ENCODE peak calls at places on chromosomes 16 and 17, in five cellular contexts. J is IMR-90, M is mesenchymal stem cell, R is mesendoderm, S is H1. O is an unnamed sample.
A peak's percentile ranks its signal among the peaks of the same experiment; 100 is the strongest.

GRCh38 chr17:2798679-2799078 is 2.4 kb downstream of the RAP1GAP2 start:
- DNase-seq in J (no peak), M (no peak), R (peak; percentile 62), S (peak; percentile 86), O (no peak)

GRCh38 chr17:56230660-56231059 is 77.4 kb downstream of the ANKFN1 start:
- DNase-seq in J (no peak), M (no peak), R (no peak), S (no peak), O (no peak)

GRCh38 chr16:68732068-68732680 is 4.9 kb upstream of the CDH1 start:
- DNase-seq in J (no peak), M (no peak), R (peak; percentile 88), S (peak; percentile 63), O (no peak)

GRCh38 chr16:82993415-82993814 is 366.6 kb downstream of the CDH13 start:
- DNase-seq in J (no peak), M (no peak), R (no peak), S (no peak), O (no peak)

GRCh38 chr16:85258616-85259015 is 146.3 kb upstream of the CIBAR2 start:
- DNase-seq in J (no peak), M (no peak), R (no peak), S (no peak), O (no peak)

GRCh38 chr16:72783716-72784320 is 264.1 kb downstream of the ZFHX3 start:
- DNase-seq in J (peak; percentile 68), M (peak; percentile 50), R (no peak), S (no peak), O (no peak)

GRCh38 chr17:56292010-56292409 is 138.7 kb downstream of the ANKFN1 start:
- DNase-seq in J (peak; percentile 77), M (no peak), R (no peak), S (no peak), O (no peak)

GRCh38 chr16:2926660-2927646 is 15.2 kb downstream of the FLYWCH1 start:
- DNase-seq in J (peak; percentile 80), M (peak; percentile 87), R (peak; percentile 93), S (peak; percentile 93), O (peak; percentile 87)

GRCh38 chr17:66415366-66416206 is 113.2 kb downstream of the PRKCA start:
- DNase-seq in J (no peak), M (no peak), R (no peak), S (no peak), O (no peak)

GRCh38 chr17:66414528-66415175 is 112.2 kb downstream of the PRKCA start:
- DNase-seq in J (no peak), M (no peak), R (no peak), S (no peak), O (no peak)

GRCh38 chr17:66411498-66411897 is 109.1 kb downstream of the PRKCA start:
- DNase-seq in J (no peak), M (no peak), R (no peak), S (no peak), O (no peak)

GRCh38 chr17:66412857-66413563 is 110.6 kb downstream of the PRKCA start:
- DNase-seq in J (no peak), M (no peak), R (no peak), S (no peak), O (no peak)

DNA sequence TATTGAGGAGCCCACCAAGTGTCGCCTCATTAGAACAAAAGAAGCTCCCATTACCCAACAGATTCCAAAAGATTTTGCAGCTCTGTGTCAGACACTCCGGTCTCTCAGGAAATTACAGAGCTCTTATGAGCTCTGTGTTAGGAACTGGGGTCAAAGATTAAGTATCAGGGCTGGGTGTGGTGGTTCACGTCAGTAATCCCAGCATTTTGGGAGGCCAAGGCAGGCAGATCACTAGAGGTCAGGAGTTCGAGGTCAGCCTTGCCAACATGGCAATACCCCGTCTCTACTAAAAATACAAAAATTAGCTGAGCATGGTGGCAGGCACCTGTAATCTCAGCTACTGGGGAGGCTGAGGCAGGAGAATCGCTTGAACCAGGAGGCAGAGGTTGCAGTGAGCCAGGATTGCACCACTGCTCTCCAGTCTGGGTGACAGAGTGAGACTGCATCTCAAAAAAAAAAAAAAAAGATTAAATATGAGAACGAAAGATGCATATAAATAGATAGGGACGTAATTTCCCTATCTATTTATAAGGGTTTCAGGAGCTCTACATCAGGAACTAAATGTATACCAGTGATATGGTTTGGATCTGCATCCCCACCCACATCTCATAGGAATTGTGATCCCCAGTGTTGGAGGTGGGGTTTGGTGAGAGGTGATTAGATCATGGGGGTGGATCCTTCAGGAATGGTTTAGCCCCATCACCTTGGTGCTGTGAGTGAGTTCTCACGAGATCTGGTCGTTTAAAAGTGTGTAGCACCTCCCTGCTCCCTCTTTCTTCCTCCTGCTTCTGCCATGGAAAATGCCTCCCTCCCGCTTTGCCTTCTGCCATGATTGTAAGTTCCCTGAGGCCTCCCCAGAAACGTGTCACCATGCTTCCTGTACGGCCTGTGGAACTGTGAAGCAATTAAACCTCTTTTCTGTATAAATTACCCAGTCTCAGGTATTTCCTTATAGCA is 111.4 kb downstream of the PRKCA start:
- DNase-seq in J (no peak), M (no peak), R (no peak), S (no peak), O (no peak)
- H3K4me1 ChIP-seq in J (peaks cover 2% of the 10 kb centered on the region), M (peaks cover 9% of the 10 kb centered on the region), R (no peaks in the 10 kb centered on the region), S (peaks cover 3% of the 10 kb centered on the region), O (peaks cover 4% of the 10 kb centered on the region)

DNA sequence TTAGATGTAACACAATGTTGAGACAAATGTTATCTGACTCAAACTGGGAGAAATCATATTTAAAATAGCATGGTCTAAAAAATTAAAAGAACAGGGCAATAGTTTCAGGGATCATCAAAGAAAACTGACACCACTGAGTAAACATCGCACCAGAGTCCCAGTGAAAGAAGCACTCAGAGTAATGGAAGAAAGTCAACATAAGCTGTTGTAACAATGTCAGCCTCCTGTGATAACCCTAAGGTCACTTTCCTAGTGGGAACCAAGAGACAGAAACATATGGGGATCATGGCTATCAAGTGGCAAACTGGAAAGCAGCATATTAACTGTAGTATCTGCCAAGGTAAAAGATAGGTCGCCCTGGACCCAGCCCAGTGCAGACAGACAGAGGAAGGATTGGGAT is 160.8 kb downstream of the CA10 start:
- DNase-seq in J (no peak), M (no peak), R (no peak), S (no peak), O (no peak)
- H3K4me3 ChIP-seq in J (no peak overlapping the region), M (no peak overlapping the region), R (no peak overlapping the region), S (no peak overlapping the region), O (no peak overlapping the region)

GRCh38 chr16:81238296-81239011 is at the start of gene BCO1:
- DNase-seq in J (peak; percentile 66), M (peak; percentile 82), R (peak; percentile 54), S (no peak), O (peak; percentile 71)
- H2BK15ac ChIP-seq in J (no peak within 1 kb of the TSS), M (no peak within 1 kb of the TSS), R (no peak within 1 kb of the TSS), S (no peak within 1 kb of the TSS), O (no peak within 1 kb of the TSS)

GRCh38 chr17:32345953-32346600 is 3.9 kb upstream of the ZNF207 start:
- DNase-seq in J (no peak), M (no peak), R (peak; percentile 44), S (no peak), O (no peak)
- H3K4me1 ChIP-seq in J (peaks cover 2% of the 10 kb centered on the region), M (peaks cover 13% of the 10 kb centered on the region), R (peaks cover 2% of the 10 kb centered on the region), S (no peaks in the 10 kb centered on the region), O (peaks cover 6% of the 10 kb centered on the region)

GRCh38 chr17:4740025-4740351 is 260 bp upstream of the CXCL16 start:
- DNase-seq in J (no peak), M (no peak), R (no peak), S (peak; percentile 57), O (no peak)
- H3K4me3 ChIP-seq in J (peak overlapping the region; percentile 90), M (peak overlapping the region; percentile 64), R (no peak overlapping the region), S (peak overlapping the region; percentile 65), O (peak overlapping the region; percentile 46)

DNA sequence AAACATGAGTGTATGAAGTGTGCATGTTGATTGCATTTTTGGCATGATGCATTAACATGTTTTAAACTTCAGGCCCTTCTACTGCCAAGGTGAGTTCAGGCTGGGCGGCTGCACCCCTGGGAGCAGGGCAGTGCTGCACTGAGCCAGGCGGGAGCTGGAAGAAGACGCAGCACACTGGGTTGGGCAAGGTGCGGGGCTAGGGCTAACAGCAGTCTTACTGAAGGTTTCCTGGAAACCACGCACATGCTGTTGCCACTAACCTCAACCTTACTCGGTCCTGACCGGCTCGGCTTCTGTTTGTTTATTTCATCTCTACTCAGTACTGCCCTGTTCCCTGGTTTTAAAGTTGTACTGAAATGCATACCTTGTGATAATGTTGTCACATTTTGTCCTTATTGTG is 61.0 kb downstream of the MAP2K4 start:
- DNase-seq in J (no peak), M (peak; percentile 21), R (no peak), S (no peak), O (no peak)
- H2BK15ac ChIP-seq in J (no peak overlapping the region), M (no peak overlapping the region), R (no peak overlapping the region), S (no peak overlapping the region), O (no peak overlapping the region)

GRCh38 chr17:3925684-3926537 is 9.6 kb upstream of the P2RX1 start:
- DNase-seq in J (no peak), M (no peak), R (no peak), S (no peak), O (no peak)

GRCh38 chr17:3924421-3925350 is 8.4 kb upstream of the P2RX1 start:
- DNase-seq in J (no peak), M (peak; percentile 65), R (no peak), S (no peak), O (no peak)

GRCh38 chr17:3921853-3922319 is 5.6 kb upstream of the P2RX1 start:
- DNase-seq in J (no peak), M (no peak), R (no peak), S (no peak), O (no peak)

GRCh38 chr17:3922765-3923164 is 6.5 kb upstream of the P2RX1 start:
- DNase-seq in J (no peak), M (no peak), R (no peak), S (no peak), O (no peak)

GRCh38 chr17:3923466-3924190 is 7.4 kb upstream of the P2RX1 start:
- DNase-seq in J (no peak), M (no peak), R (no peak), S (no peak), O (no peak)
- H3K4me1 ChIP-seq in J (peaks cover 3% of the 10 kb centered on the region), M (peaks cover 15% of the 10 kb centered on the region), R (peaks cover 3% of the 10 kb centered on the region), S (peaks cover 3% of the 10 kb centered on the region), O (peaks cover 10% of the 10 kb centered on the region)

O was measured in neuronal stem cell.